ENCODE peak calls at places on chromosomes 7 and 10, in eight cellular contexts. One of them, this sample, is unnamed.

GRCh38 chr7:46607176-46607575 is 686.1 kb upstream of the IGFBP3 start:
- DNase-seq in CD4-positive, alpha-beta T cell: no peak
- DNase-seq in mucosa of descending colon: no peak
- DNase-seq in heart left ventricle: no peak
- DNase-seq in GM10248: no peak
- DNase-seq in cardiac muscle cell: no peak
- DNase-seq in neural progenitor cell: no peak
- DNase-seq in WERI-Rb-1: no peak
- DNase-seq in this sample: no peak

GRCh38 chr7:27487509-27487908 is 175.2 kb downstream of the HIBADH start:
- DNase-seq in CD4-positive, alpha-beta T cell: no peak
- DNase-seq in mucosa of descending colon: no peak
- DNase-seq in heart left ventricle: no peak
- DNase-seq in GM10248: no peak
- DNase-seq in cardiac muscle cell: no peak
- DNase-seq in neural progenitor cell: no peak
- DNase-seq in WERI-Rb-1: no peak
- DNase-seq in this sample: peak

GRCh38 chr10:62171791-62172190 is 96.9 kb downstream of the RTKN2 start:
- DNase-seq in CD4-positive, alpha-beta T cell: no peak
- DNase-seq in mucosa of descending colon: no peak
- DNase-seq in heart left ventricle: no peak
- DNase-seq in GM10248: no peak
- DNase-seq in cardiac muscle cell: no peak
- DNase-seq in neural progenitor cell: no peak
- DNase-seq in WERI-Rb-1: no peak
- DNase-seq in this sample: no peak

GRCh38 chr7:64625114-64626082 is 40.5 kb upstream of the ZNF107 start:
- DNase-seq in CD4-positive, alpha-beta T cell: no peak
- DNase-seq in mucosa of descending colon: no peak
- DNase-seq in heart left ventricle: no peak
- DNase-seq in GM10248: no peak
- DNase-seq in cardiac muscle cell: no peak
- DNase-seq in neural progenitor cell: no peak
- DNase-seq in WERI-Rb-1: no peak
- DNase-seq in this sample: no peak

GRCh38 chr10:128912568-128913311 is 554.3 kb upstream of the MGMT start:
- DNase-seq in CD4-positive, alpha-beta T cell: no peak
- DNase-seq in mucosa of descending colon: no peak
- DNase-seq in heart left ventricle: no peak
- DNase-seq in GM10248: no peak
- DNase-seq in cardiac muscle cell: no peak
- DNase-seq in neural progenitor cell: no peak
- DNase-seq in WERI-Rb-1: no peak
- DNase-seq in this sample: no peak

GRCh38 chr7:101390901-101391301 is 28.2 kb downstream of the COL26A1 start:
- DNase-seq in CD4-positive, alpha-beta T cell: peak
- DNase-seq in mucosa of descending colon: no peak
- DNase-seq in heart left ventricle: peak
- DNase-seq in GM10248: peak
- DNase-seq in cardiac muscle cell: peak
- DNase-seq in neural progenitor cell: peak
- DNase-seq in WERI-Rb-1: peak
- DNase-seq in this sample: no peak

GRCh38 chr7:98238976-98239375 is 13.1 kb downstream of the TECPR1 start:
- DNase-seq in CD4-positive, alpha-beta T cell: no peak
- DNase-seq in mucosa of descending colon: no peak
- DNase-seq in heart left ventricle: no peak
- DNase-seq in GM10248: no peak
- DNase-seq in cardiac muscle cell: no peak
- DNase-seq in neural progenitor cell: no peak
- DNase-seq in WERI-Rb-1: no peak
- DNase-seq in this sample: no peak

GRCh38 chr10:48494073-48494472 is 110.8 kb downstream of the ARHGAP22 start:
- DNase-seq in CD4-positive, alpha-beta T cell: no peak
- DNase-seq in mucosa of descending colon: no peak
- DNase-seq in heart left ventricle: no peak
- DNase-seq in GM10248: no peak
- DNase-seq in cardiac muscle cell: no peak
- DNase-seq in neural progenitor cell: no peak
- DNase-seq in WERI-Rb-1: no peak
- DNase-seq in this sample: no peak

GRCh38 chr7:24284699-24285506 is 913 bp downstream of the NPY start:
- DNase-seq in CD4-positive, alpha-beta T cell: no peak
- DNase-seq in mucosa of descending colon: no peak
- DNase-seq in heart left ventricle: no peak
- DNase-seq in GM10248: peak
- DNase-seq in cardiac muscle cell: peak
- DNase-seq in neural progenitor cell: peak
- DNase-seq in WERI-Rb-1: peak
- DNase-seq in this sample: peak

GRCh38 chr10:86970152-86970886 is 2.0 kb downstream of the ADIRF start:
- DNase-seq in CD4-positive, alpha-beta T cell: no peak
- DNase-seq in mucosa of descending colon: peak
- DNase-seq in heart left ventricle: peak
- DNase-seq in GM10248: peak
- DNase-seq in cardiac muscle cell: no peak
- DNase-seq in neural progenitor cell: peak
- DNase-seq in WERI-Rb-1: no peak
- DNase-seq in this sample: peak

GRCh38 chr7:42854521-42855118 is 57.2 kb downstream of the C7orf25 start:
- DNase-seq in CD4-positive, alpha-beta T cell: no peak
- DNase-seq in mucosa of descending colon: no peak
- DNase-seq in heart left ventricle: no peak
- DNase-seq in GM10248: no peak
- DNase-seq in cardiac muscle cell: no peak
- DNase-seq in neural progenitor cell: no peak
- DNase-seq in WERI-Rb-1: no peak
- DNase-seq in this sample: no peak

GRCh38 chr7:149869867-149870266 is 3.9 kb upstream of the ATP6V0E2 start:
- DNase-seq in CD4-positive, alpha-beta T cell: peak
- DNase-seq in mucosa of descending colon: no peak
- DNase-seq in heart left ventricle: no peak
- DNase-seq in GM10248: no peak
- DNase-seq in cardiac muscle cell: no peak
- DNase-seq in neural progenitor cell: no peak
- DNase-seq in WERI-Rb-1: no peak
- DNase-seq in this sample: no peak

GRCh38 chr7:17965600-17965999 is 25.3 kb upstream of the SNX13 start:
- DNase-seq in CD4-positive, alpha-beta T cell: no peak
- DNase-seq in mucosa of descending colon: no peak
- DNase-seq in heart left ventricle: no peak
- DNase-seq in GM10248: no peak
- DNase-seq in cardiac muscle cell: no peak
- DNase-seq in neural progenitor cell: no peak
- DNase-seq in WERI-Rb-1: no peak
- DNase-seq in this sample: no peak

GRCh38 chr10:122034149-122034756 is 45.3 kb downstream of the TACC2 start:
- DNase-seq in CD4-positive, alpha-beta T cell: no peak
- DNase-seq in mucosa of descending colon: no peak
- DNase-seq in heart left ventricle: no peak
- DNase-seq in GM10248: no peak
- DNase-seq in cardiac muscle cell: no peak
- DNase-seq in neural progenitor cell: no peak
- DNase-seq in WERI-Rb-1: no peak
- DNase-seq in this sample: no peak

GRCh38 chr10:122030200-122030552 is 41.2 kb downstream of the TACC2 start:
- DNase-seq in CD4-positive, alpha-beta T cell: no peak
- DNase-seq in mucosa of descending colon: no peak
- DNase-seq in heart left ventricle: no peak
- DNase-seq in GM10248: no peak
- DNase-seq in cardiac muscle cell: no peak
- DNase-seq in neural progenitor cell: no peak
- DNase-seq in WERI-Rb-1: no peak
- DNase-seq in this sample: no peak

GRCh38 chr10:122033224-122033926 is 44.4 kb downstream of the TACC2 start:
- DNase-seq in CD4-positive, alpha-beta T cell: no peak
- DNase-seq in mucosa of descending colon: peak
- DNase-seq in heart left ventricle: peak
- DNase-seq in GM10248: no peak
- DNase-seq in cardiac muscle cell: no peak
- DNase-seq in neural progenitor cell: no peak
- DNase-seq in WERI-Rb-1: no peak
- DNase-seq in this sample: no peak

DNA sequence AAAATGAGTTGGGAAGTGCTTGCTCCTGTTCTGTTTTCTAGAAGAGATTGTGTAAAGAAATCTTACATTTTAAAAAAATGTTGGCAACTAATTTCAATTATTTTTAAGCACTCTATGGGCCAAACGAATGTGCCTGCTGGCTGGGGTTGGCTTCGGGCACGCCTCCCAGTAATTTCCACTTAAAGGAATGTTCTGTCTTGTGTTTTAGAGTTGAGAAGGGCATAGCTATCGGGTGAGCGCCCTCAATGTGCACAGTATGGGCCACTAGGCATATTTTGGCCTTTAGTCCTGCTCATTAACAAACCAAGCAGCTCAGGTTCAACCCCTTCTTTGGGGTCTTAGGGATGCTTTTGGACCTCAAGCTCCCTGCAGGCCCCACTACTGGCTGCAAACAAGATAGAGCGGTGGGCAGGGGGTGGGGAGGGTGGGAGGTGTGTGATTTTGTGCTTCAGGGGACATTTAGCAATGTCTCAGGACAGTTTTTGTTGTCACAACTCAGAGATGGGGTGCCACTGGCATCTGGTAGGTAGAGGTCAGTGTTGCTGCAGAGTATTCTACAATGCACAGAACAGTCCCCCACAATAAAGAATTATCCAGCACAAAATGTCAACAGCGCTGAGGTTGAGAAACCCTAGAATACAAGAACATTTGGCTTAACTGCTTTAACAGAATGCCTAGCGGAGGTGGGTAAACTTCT is 40.7 kb downstream of the TACC2 start:
- DNase-seq in CD4-positive, alpha-beta T cell: no peak
- DNase-seq in mucosa of descending colon: no peak
- DNase-seq in heart left ventricle: peak
- DNase-seq in GM10248: no peak
- DNase-seq in cardiac muscle cell: no peak
- DNase-seq in neural progenitor cell: no peak
- DNase-seq in WERI-Rb-1: no peak
- DNase-seq in this sample: no peak
- TF ChIP-seq CTCF in CD4-positive, alpha-beta T cell: no peak
- TF ChIP-seq CTCF in mucosa of descending colon: no peak
- TF ChIP-seq CTCF in heart left ventricle: no peak
- TF ChIP-seq CTCF in GM10248: no peak
- TF ChIP-seq CTCF in cardiac muscle cell: no peak
- TF ChIP-seq CTCF in neural progenitor cell: no peak
- TF ChIP-seq CTCF in WERI-Rb-1: peak
- TF ChIP-seq CTCF in this sample: no peak

GRCh38 chr7:44762726-44763522 is 14.3 kb downstream of the ZMIZ2 start:
- DNase-seq in CD4-positive, alpha-beta T cell: no peak
- DNase-seq in mucosa of descending colon: no peak
- DNase-seq in heart left ventricle: no peak
- DNase-seq in GM10248: no peak
- DNase-seq in cardiac muscle cell: no peak
- DNase-seq in neural progenitor cell: no peak
- DNase-seq in WERI-Rb-1: no peak
- DNase-seq in this sample: no peak
- TF ChIP-seq CTCF in CD4-positive, alpha-beta T cell: no peak
- TF ChIP-seq CTCF in mucosa of descending colon: no peak
- TF ChIP-seq CTCF in heart left ventricle: no peak
- TF ChIP-seq CTCF in GM10248: no peak
- TF ChIP-seq CTCF in cardiac muscle cell: no peak
- TF ChIP-seq CTCF in neural progenitor cell: no peak
- TF ChIP-seq CTCF in WERI-Rb-1: no peak
- TF ChIP-seq CTCF in this sample: no peak

GRCh38 chr7:135194494-135195095 is 16.7 kb downstream of the WDR91 start:
- DNase-seq in CD4-positive, alpha-beta T cell: no peak
- DNase-seq in mucosa of descending colon: no peak
- DNase-seq in heart left ventricle: no peak
- DNase-seq in GM10248: no peak
- DNase-seq in cardiac muscle cell: no peak
- DNase-seq in neural progenitor cell: no peak
- DNase-seq in WERI-Rb-1: no peak
- DNase-seq in this sample: no peak
- TF ChIP-seq CTCF in CD4-positive, alpha-beta T cell: no peak
- TF ChIP-seq CTCF in mucosa of descending colon: no peak
- TF ChIP-seq CTCF in heart left ventricle: no peak
- TF ChIP-seq CTCF in GM10248: no peak
- TF ChIP-seq CTCF in cardiac muscle cell: no peak
- TF ChIP-seq CTCF in neural progenitor cell: no peak
- TF ChIP-seq CTCF in WERI-Rb-1: no peak
- TF ChIP-seq CTCF in this sample: no peak

DNA sequence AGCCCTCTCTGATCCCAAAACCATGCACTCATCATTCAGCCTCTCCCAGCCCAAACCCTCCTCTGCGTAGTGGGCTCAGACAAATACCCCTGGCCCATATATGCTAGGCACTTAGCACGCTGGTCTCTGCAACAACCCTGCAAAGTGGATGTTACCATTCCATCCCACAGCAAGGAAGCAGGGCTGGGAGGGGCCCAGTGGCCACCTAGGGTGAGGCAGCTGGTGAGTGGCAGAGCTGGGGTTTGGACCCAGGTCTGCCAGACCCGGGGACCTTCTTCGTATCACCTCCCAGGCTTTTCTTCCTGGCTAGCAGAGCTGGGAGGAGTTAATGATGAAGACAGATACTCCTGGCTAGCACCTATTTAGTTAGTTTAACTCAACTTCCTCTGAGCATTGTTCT is 33.1 kb upstream of the SLC29A3 start:
- DNase-seq in CD4-positive, alpha-beta T cell: no peak
- DNase-seq in mucosa of descending colon: no peak
- DNase-seq in heart left ventricle: no peak
- DNase-seq in GM10248: no peak
- DNase-seq in cardiac muscle cell: no peak
- DNase-seq in neural progenitor cell: no peak
- DNase-seq in WERI-Rb-1: no peak
- DNase-seq in this sample: no peak
- TF ChIP-seq CTCF in CD4-positive, alpha-beta T cell: no peak
- TF ChIP-seq CTCF in mucosa of descending colon: no peak
- TF ChIP-seq CTCF in heart left ventricle: no peak
- TF ChIP-seq CTCF in GM10248: no peak
- TF ChIP-seq CTCF in cardiac muscle cell: no peak
- TF ChIP-seq CTCF in neural progenitor cell: no peak
- TF ChIP-seq CTCF in WERI-Rb-1: no peak
- TF ChIP-seq CTCF in this sample: no peak

DNA sequence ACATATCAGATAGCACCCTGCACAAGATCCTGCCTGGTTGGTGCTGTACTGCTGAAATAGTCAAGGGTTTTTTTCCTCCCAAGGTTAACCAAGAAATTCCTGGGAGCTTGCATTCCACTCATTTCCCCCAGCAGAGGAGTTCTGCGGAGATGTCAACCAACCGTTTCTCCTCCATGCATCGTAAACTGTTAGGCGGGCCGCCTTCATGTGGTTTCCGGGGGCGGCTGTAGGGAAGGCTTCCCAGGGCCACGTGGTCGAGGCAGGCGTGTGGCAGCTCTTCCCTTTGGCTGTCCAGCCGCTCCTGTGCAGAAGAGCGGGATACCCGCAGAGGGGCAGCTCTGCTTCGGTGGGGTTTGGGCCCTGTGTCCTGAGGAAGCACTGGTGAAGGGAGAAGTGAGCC is 113.7 kb downstream of the RGS10 start:
- DNase-seq in CD4-positive, alpha-beta T cell: no peak
- DNase-seq in mucosa of descending colon: no peak
- DNase-seq in heart left ventricle: no peak
- DNase-seq in GM10248: no peak
- DNase-seq in cardiac muscle cell: no peak
- DNase-seq in neural progenitor cell: no peak
- DNase-seq in WERI-Rb-1: no peak
- DNase-seq in this sample: no peak
- TF ChIP-seq CTCF in CD4-positive, alpha-beta T cell: no peak
- TF ChIP-seq CTCF in mucosa of descending colon: no peak
- TF ChIP-seq CTCF in heart left ventricle: no peak
- TF ChIP-seq CTCF in GM10248: no peak
- TF ChIP-seq CTCF in cardiac muscle cell: no peak
- TF ChIP-seq CTCF in neural progenitor cell: no peak
- TF ChIP-seq CTCF in WERI-Rb-1: no peak
- TF ChIP-seq CTCF in this sample: no peak

This sample was measured in upper lobe of left lung.